ENCODE peak calls at places on chromosome 10, in four cellular contexts. Q, Z, O and G are unnamed samples.

GRCh38 chr10:118704711-118705110 is 50.1 kb downstream of the CACUL1 start:
- DNase-seq in Q (no peak), Z (no peak), O (no peak), G (no peak)

GRCh38 chr10:78194050-78194449 is 160.4 kb downstream of the RPS24 start:
- DNase-seq in Q (no peak), Z (no peak), O (no peak), G (no peak)

GRCh38 chr10:22667093-22667480 is 47.3 kb downstream of the PIP4K2A start:
- DNase-seq in Q (no peak), Z (no peak), O (no peak), G (no peak)

GRCh38 chr10:20466731-20467130 is 430.4 kb downstream of the NEBL start:
- DNase-seq in Q (peak), Z (peak), O (no peak), G (peak)

GRCh38 chr10:57015595-57016303 is 654.7 kb upstream of the ZWINT start:
- DNase-seq in Q (no peak), Z (no peak), O (no peak), G (no peak)

GRCh38 chr10:94042001-94042813 is 48.5 kb downstream of the PLCE1 start:
- DNase-seq in Q (peak), Z (peak), O (peak), G (peak)

GRCh38 chr10:112262556-112262955 is 20.6 kb upstream of the TECTB start:
- DNase-seq in Q (no peak), Z (no peak), O (no peak), G (no peak)

GRCh38 chr10:126521354-126521753 is 133.1 kb upstream of the ADAM12 start:
- DNase-seq in Q (no peak), Z (no peak), O (no peak), G (peak)

GRCh38 chr10:80529604-80530003 is 8.1 kb upstream of the SH2D4B start:
- DNase-seq in Q (no peak), Z (no peak), O (no peak), G (no peak)

GRCh38 chr10:129531195-129531968 is 64.3 kb downstream of the MGMT start:
- DNase-seq in Q (peak), Z (no peak), O (no peak), G (peak)

GRCh38 chr10:129533281-129533680 is 66.2 kb downstream of the MGMT start:
- DNase-seq in Q (no peak), Z (no peak), O (no peak), G (no peak)

GRCh38 chr10:129531969-129532660 is 65.1 kb downstream of the MGMT start:
- DNase-seq in Q (peak), Z (no peak), O (no peak), G (peak)

GRCh38 chr10:129534826-129535225 is 67.8 kb downstream of the MGMT start:
- DNase-seq in Q (no peak), Z (no peak), O (no peak), G (no peak)

GRCh38 chr10:129532838-129533237 is 65.8 kb downstream of the MGMT start:
- DNase-seq in Q (no peak), Z (no peak), O (no peak), G (no peak)
- H3K4me3 ChIP-seq in Q (no peak), Z (no peak), O (no peak), G (no peak)

DNA sequence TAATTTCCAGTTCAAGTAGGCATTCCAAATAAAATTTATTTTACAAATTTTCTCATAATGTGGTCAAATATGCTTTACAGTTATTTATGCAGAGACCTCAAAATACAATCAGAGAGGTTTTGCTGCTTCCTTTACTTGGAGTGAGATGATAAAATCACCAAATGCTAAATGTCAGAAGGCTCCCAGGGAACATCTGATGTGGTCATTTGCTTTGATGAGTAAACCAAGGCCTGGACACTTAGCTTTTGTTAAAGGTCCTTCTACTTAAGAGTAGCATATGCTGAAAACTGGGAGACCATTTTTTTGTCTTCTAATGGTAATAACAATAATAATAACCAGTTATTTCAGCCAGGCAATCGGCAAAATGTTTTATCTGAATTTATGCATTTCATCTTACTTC is 60.6 kb upstream of the AKR1E2 start:
- DNase-seq in Q (no peak), Z (no peak), O (no peak), G (no peak)
- H3K4me3 ChIP-seq in Q (no peak), Z (no peak), O (no peak), G (no peak)

DNA sequence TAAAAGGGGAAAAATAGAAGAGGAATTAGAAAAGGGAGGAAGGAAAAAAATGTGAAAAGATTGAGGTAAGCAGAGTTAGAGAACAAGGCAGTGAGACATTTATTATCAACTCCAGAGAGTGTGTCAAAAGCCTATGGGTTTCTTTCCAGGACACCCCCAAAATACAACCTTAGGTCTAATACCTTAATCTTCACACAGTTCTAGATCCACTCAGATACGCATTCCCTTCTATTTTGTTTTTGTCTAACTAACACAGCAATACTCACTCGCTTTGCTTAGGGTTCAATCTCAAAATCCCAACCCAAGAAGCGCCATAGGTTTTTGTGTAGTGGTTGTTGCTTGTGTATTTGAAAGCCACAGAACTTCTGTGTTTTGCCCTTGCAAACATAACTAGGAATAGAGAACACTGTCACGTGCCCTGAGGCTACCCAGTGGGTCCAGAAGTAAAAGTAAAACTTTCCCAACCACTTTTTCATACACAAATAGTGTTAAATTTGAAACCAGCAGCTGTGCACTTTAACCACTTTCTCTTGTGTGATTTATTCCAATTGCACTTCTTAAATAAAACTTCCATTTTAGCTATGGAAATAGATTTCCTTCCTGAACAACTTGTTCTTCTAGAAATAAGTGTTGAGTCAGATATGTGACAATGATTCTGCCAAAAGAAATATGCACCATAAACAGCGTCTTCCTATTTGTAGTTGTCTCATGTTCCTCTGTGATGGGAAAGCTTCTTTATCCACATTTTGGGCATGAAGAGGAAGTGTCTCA is 414.7 kb upstream of the GHITM start:
- DNase-seq in Q (peak), Z (no peak), O (peak), G (no peak)
- H3K4me3 ChIP-seq in Q (no peak), Z (no peak), O (no peak), G (no peak)

GRCh38 chr10:74969530-74969929 is 141.9 kb upstream of the SAMD8 start:
- DNase-seq in Q (no peak), Z (no peak), O (no peak), G (no peak)

GRCh38 chr10:74968621-74969019 is 142.2 kb downstream of the KAT6B start:
- DNase-seq in Q (no peak), Z (no peak), O (no peak), G (no peak)

GRCh38 chr10:74969093-74969492 is 142.4 kb upstream of the SAMD8 start:
- DNase-seq in Q (no peak), Z (no peak), O (no peak), G (no peak)

GRCh38 chr10:74963549-74963948 is 137.1 kb downstream of the KAT6B start:
- DNase-seq in Q (no peak), Z (no peak), O (peak), G (no peak)

GRCh38 chr10:74967850-74968620 is 141.6 kb downstream of the KAT6B start:
- DNase-seq in Q (peak), Z (no peak), O (no peak), G (no peak)
- H3K4me3 ChIP-seq in Q (no peak), Z (no peak), O (no peak), G (no peak)

GRCh38 chr10:103678104-103678526 is 177.3 kb downstream of the SH3PXD2A start:
- DNase-seq in Q (peak), Z (peak), O (peak), G (no peak)

GRCh38 chr10:103677486-103677885 is 177.9 kb downstream of the SH3PXD2A start:
- DNase-seq in Q (no peak), Z (no peak), O (no peak), G (no peak)

GRCh38 chr10:103676058-103676785 is 179.2 kb downstream of the SH3PXD2A start:
- DNase-seq in Q (peak), Z (peak), O (no peak), G (no peak)

GRCh38 chr10:103679096-103679790 is 176.1 kb downstream of the SH3PXD2A start:
- DNase-seq in Q (peak), Z (no peak), O (peak), G (no peak)

DNA sequence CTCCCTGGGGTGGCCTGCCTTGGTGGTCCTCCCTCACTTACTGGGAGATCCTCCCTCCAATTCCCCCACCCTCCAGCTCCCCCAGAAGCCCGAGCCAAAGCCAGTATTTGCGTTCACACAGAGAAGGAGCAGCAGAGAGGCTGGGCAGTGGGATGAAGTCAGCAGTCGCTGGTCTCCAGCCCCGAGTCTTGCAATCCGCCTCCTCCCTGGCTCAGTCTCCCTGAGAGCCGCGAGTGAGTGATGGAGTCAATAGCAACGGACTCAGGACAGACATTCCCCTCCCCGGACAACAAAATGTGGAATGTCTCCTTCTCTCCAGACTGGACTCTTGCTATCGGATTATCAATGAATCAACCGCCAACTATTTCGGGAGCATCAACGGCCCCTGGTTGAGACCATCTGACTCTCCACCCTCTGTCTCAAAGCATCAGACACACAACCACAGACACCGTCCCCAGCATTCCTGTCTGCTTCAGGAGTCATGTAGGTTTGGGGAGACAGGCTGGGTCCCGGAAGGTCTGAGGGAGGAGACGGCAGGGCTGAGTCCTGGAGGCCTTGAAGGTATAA is 178.4 kb downstream of the SH3PXD2A start:
- DNase-seq in Q (peak), Z (peak), O (no peak), G (no peak)
- H3K4me3 ChIP-seq in Q (peak), Z (peak), O (no peak), G (no peak)

GRCh38 chr10:575312-576129 is 113.9 kb downstream of the DIP2C start:
- DNase-seq in Q (no peak), Z (no peak), O (no peak), G (no peak)
- H3K4me3 ChIP-seq in Q (no peak), Z (no peak), O (no peak), G (no peak)

DNA sequence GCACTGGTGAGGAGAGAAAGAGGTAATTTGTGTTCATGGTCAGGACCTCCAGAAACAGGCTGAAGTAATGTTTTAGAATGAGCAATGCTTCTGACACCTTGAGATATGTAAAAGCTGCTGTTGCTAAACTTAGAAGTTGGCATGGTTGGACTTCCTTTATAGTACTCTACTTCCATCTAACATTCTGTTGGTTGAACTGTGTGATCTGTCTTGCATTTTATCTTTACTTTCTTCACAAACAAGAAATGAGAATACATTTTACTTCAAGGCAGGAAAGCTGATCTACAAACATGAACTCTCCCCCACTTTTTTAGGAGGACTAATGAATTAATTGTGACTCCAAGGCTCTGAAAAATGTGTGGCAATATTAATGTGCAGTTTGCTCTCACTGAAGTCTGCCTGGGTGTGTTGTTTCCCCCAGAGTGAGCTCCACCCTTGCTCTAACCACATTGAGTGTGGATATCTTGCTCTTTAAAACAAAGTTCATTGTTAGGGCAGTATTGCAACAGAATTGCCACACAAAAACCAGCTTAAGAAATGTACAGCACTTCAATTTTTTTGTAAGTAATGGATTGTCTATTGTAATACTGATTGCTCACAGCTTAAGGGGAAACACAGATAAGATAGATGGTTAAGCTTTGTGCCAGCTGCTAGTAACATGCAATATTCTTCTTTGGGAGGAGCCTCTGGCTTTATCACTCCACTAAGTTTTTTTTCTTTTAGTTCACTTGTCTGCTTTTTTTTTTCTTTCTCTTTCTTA is 69.0 kb downstream of the ADD3 start:
- DNase-seq in Q (peak), Z (peak), O (peak), G (peak)
- H3K4me3 ChIP-seq in Q (peak), Z (no peak), O (peak), G (no peak)

GRCh38 chr10:117168729-117169128 is 28.6 kb upstream of the KCNK18 start:
- DNase-seq in Q (no peak), Z (no peak), O (no peak), G (no peak)
- H3K4me3 ChIP-seq in Q (no peak), Z (no peak), O (no peak), G (no peak)

GRCh38 chr10:121326905-121327304 is 271.3 kb downstream of the FGFR2 start:
- DNase-seq in Q (no peak), Z (no peak), O (no peak), G (no peak)

GRCh38 chr10:121323448-121323847 is 274.8 kb downstream of the FGFR2 start:
- DNase-seq in Q (no peak), Z (no peak), O (no peak), G (no peak)

GRCh38 chr10:121327727-121328126 is 270.5 kb downstream of the FGFR2 start:
- DNase-seq in Q (no peak), Z (no peak), O (no peak), G (no peak)

GRCh38 chr10:121324678-121325213 is 273.5 kb downstream of the FGFR2 start:
- DNase-seq in Q (no peak), Z (no peak), O (no peak), G (no peak)

DNA sequence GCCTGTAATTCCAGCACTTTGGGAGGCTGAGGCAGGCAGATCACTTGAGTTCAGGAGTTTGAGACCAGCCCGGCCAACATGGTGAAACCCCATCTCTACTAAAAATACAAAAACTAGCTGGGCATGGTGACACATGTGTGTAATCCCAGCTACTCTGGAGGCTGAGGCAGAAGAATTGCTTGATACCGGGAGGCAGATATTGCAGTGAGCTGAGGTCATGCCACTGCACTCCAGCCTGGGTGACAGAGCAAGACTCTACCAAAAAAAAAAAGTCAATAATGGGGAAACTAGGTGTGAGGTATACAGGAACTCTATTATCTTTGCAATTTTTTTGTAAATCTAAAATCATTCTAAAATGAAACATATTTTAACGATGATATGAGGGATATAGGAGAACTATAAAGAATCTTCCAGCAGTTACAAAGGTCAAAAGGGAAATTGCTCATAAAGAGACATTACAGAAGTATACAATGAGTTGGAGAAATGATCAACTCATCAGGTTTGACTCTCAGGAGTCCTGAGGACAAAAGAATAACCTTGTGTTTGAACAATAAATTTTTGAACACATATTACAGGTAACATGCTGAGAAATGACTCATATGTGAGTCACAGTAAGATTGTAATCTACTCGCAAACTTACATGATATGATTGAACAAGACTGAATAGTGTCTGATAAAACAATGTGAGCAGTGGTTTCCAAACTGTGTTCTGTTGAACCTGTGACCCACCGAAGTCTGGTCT is 272.6 kb downstream of the FGFR2 start:
- DNase-seq in Q (no peak), Z (no peak), O (no peak), G (no peak)
- H3K4me3 ChIP-seq in Q (no peak), Z (no peak), O (no peak), G (no peak)

GRCh38 chr10:58275908-58276307 is 6.9 kb downstream of the CISD1 start:
- DNase-seq in Q (peak), Z (no peak), O (no peak), G (peak)

GRCh38 chr10:58278962-58279307 is 10.0 kb downstream of the CISD1 start:
- DNase-seq in Q (no peak), Z (no peak), O (no peak), G (no peak)

GRCh38 chr10:58280485-58280884 is 11.5 kb downstream of the CISD1 start:
- DNase-seq in Q (no peak), Z (no peak), O (no peak), G (no peak)

GRCh38 chr10:58278274-58278961 is 9.5 kb downstream of the CISD1 start:
- DNase-seq in Q (no peak), Z (no peak), O (no peak), G (no peak)

DNA sequence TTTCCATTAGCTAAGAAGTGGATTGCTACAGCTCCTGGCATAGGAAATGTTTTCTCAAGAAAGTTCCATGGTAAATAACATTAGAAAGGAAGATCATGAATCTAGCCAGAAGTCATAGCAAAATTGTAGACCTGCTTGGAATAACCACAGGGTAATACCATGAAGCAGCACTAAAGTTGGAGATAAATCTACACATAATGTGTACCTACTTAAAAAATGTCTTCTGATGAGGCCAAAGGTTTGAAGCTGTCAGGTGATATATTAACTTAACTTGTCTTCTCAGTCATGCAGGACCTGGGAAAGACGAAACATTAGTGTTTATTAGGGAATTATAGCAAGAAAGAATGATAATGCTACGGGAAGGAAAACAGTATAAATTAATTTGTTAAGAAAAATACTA is 6.3 kb downstream of the CISD1 start:
- DNase-seq in Q (peak), Z (no peak), O (no peak), G (no peak)
- H3K4me3 ChIP-seq in Q (no peak), Z (no peak), O (no peak), G (no peak)